ENCODE peak calls at places on chromosomes 6 and 20, in four cellular contexts. P is A549; E is GM23338; W is CD4-positive, alpha-beta memory T cell. G is an unnamed sample. For H3K4me1, the result is how much of the 10 kb centered on the place peaks cover.

GRCh38 chr6:110681543-110682459 is 133.5 kb downstream of the CDK19 start:
- DNase-seq in P (no peak), E (no peak), W (no peak), G (no peak)

GRCh38 chr6:161744211-161745067 is 470.6 kb upstream of the AGPAT4 start:
- DNase-seq in P (no peak), E (no peak), W (no peak), G (no peak)

GRCh38 chr6:50655848-50656453 is 57.4 kb upstream of the TFAP2D start:
- DNase-seq in P (peak), E (peak), W (no peak), G (no peak)

GRCh38 chr20:4091332-4092135 is 76.2 kb upstream of the RNF24 start:
- DNase-seq in P (peak), E (peak), W (peak), G (no peak)

GRCh38 chr6:43120938-43121913 is 45.1 kb downstream of the PTK7 start:
- DNase-seq in P (peak), E (no peak), W (no peak), G (no peak)

GRCh38 chr6:141403827-141404226 is 728.9 kb upstream of the GJE1 start:
- DNase-seq in P (no peak), E (no peak), W (no peak), G (no peak)

GRCh38 chr6:30518505-30518850 is 29.2 kb downstream of the HLA-E start:
- DNase-seq in P (no peak), E (peak), W (no peak), G (peak)

GRCh38 chr20:14716251-14716650 is 378.8 kb upstream of the FLRT3 start:
- DNase-seq in P (no peak), E (peak), W (no peak), G (no peak)

GRCh38 chr20:34114809-34115208 is 2.8 kb upstream of the EIF2S2 start:
- DNase-seq in P (no peak), E (no peak), W (no peak), G (no peak)

GRCh38 chr6:44664716-44665115 is 277.2 kb downstream of the CDC5L start:
- DNase-seq in P (no peak), E (no peak), W (no peak), G (no peak)

GRCh38 chr6:20693466-20694063 is 159.3 kb downstream of the CDKAL1 start:
- DNase-seq in P (no peak), E (no peak), W (no peak), G (no peak)

GRCh38 chr20:39112196-39112743 is 150.1 kb downstream of the DHX35 start:
- DNase-seq in P (peak), E (peak), W (no peak), G (no peak)

GRCh38 chr6:97174471-97174870 is 108.5 kb downstream of the MMS22L start:
- DNase-seq in P (no peak), E (no peak), W (no peak), G (no peak)

GRCh38 chr6:154302111-154302752 is 54.4 kb downstream of the IPCEF1 start:
- DNase-seq in P (no peak), E (no peak), W (no peak), G (peak)

GRCh38 chr6:168155193-168155592 is 76.2 kb upstream of the FRMD1 start:
- DNase-seq in P (peak), E (no peak), W (no peak), G (no peak)

GRCh38 chr6:13327691-13328075 is 654 bp downstream of the TBC1D7 start:
- DNase-seq in P (no peak), E (peak), W (peak), G (no peak)

DNA sequence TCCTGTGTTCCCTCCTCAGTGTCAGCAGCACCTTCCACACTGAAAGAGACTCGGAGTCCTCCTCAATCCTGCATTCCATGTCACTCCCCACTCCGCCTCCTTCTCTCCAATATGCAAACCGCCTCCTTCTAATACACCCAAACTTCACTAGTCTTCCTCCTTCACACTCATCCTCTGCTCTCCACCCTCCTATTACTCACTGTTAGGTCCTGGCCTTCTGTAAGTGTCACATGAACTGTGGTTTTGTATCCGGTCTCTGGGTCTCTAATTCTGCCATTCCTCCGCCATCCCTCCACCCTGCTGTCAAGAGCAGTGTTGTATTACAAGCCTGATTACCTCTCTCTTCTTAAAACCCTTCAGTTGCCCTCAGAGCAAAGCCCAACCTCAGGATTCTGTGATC is 200.5 kb upstream of the CDYL start:
- DNase-seq in P (no peak), E (no peak), W (no peak), G (no peak)
- H3K27ac ChIP-seq in P (no peak), E (no peak), W (no peak), G (no peak)

GRCh38 chr6:32108094-32108627 is 977 bp downstream of the TNXB start:
- DNase-seq in P (no peak), E (peak), W (no peak), G (no peak)

GRCh38 chr6:32109114-32109764 is at the start of gene TNXB:
- DNase-seq in P (no peak), E (no peak), W (no peak), G (no peak)

GRCh38 chr6:32107447-32107846 is 1.7 kb downstream of the TNXB start:
- DNase-seq in P (no peak), E (no peak), W (no peak), G (no peak)

GRCh38 chr6:32109765-32110160 is 625 bp upstream of the TNXB start:
- DNase-seq in P (no peak), E (no peak), W (no peak), G (no peak)

DNA sequence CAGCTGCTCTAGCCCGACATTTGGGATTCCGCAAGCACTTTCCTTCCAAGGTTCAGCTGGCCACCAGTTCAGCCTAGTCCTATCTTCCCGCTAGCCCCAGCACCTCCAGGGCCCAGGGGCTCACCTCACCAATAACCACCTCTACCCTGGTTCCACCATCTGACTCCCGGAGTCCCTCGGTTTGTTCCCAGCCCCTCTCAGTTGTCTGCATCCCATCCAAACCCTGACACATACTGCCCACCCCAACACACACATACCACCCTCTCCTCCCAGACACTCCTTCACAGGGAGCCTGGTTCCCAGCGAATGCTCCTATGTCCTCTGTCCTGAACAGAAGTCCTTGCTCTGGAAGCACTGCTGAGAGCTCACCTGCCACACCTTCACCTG is 418 bp downstream of the TNXB start:
- DNase-seq in P (no peak), E (no peak), W (no peak), G (no peak)
- H3K4me1 ChIP-seq in P (under half), E (under half), W (under half), G (under half)

DNA sequence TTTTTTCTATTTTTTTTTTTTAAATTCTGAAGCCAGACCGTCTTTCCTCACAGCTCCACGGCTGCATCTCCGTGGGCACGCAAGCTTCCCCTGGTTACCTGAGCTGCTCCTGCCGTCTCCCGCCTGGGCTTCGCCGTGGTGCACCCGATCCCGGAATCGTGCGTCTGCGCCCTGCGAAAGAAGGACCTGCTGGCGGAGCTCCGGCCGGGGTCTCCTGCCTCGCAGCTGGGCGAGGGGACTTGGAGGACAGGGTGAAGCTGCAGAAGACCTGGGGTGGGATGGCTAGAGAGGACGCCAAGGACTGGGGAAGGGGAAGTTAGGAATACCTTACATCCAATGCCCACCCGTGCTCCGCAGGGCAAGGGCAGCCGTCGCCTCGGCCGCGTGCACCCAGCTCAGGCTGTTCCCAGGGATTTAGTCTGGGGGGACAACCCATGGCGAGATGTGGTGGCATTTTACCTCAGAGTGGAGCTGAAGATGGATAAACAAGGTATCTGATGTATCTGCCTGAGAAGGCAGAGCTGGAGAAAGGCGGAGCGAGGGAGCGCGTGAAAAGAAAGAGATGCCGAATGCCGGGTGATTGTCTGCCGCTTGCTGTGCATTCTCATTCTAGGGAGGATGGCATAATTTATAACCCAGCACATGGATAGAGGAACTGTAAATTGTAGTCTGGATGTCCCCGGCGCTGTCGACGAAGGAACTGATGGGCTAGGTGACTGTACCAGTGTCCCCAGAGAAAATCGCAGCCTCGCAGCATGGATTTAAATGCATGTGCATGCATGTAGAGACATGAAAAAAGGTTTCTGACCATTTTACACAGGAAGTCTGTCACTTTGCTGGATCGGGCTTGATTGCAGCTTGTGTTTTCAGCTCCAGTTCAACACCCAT is 150.0 kb downstream of the PRL start:
- DNase-seq in P (no peak), E (no peak), W (no peak), G (no peak)
- H3K4me3 ChIP-seq in P (no peak), E (no peak), W (no peak), G (peak)

GRCh38 chr20:49582413-49583334 is 14.7 kb upstream of the PTGIS start:
- DNase-seq in P (no peak), E (no peak), W (no peak), G (no peak)
- H3K27ac ChIP-seq in P (peak), E (no peak), W (no peak), G (no peak)

GRCh38 chr6:114277220-114277619 is 65.6 kb downstream of the HS3ST5 start:
- DNase-seq in P (no peak), E (no peak), W (no peak), G (no peak)

GRCh38 chr6:114284281-114284680 is 58.5 kb downstream of the HS3ST5 start:
- DNase-seq in P (no peak), E (no peak), W (no peak), G (no peak)

GRCh38 chr6:114280239-114280982 is 62.4 kb downstream of the HS3ST5 start:
- DNase-seq in P (no peak), E (peak), W (no peak), G (no peak)

GRCh38 chr6:114282268-114282667 is 60.6 kb downstream of the HS3ST5 start:
- DNase-seq in P (no peak), E (peak), W (no peak), G (no peak)

DNA sequence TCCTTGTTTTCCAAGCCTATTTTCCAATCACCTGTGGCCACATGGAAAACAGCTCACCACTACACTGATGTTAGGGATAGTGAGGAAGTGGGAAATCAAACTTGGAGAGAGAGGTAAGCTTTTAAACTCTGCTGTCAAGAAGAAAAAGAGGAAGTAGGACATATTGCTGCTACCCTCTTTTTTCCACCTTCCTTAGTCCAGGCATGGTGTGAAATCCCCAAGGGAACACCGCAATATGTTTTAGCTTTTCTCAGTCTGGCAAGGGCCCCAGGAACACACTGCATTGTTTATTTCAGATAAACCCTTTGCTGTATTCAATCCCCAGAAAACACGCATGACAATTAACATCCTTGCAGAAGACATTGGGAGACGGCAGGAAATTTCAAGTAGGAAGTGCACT is 61.3 kb downstream of the HS3ST5 start:
- DNase-seq in P (no peak), E (peak), W (no peak), G (no peak)
- H3K4me1 ChIP-seq in P (under half), E (half or more), W (under half), G (under half)

DNA sequence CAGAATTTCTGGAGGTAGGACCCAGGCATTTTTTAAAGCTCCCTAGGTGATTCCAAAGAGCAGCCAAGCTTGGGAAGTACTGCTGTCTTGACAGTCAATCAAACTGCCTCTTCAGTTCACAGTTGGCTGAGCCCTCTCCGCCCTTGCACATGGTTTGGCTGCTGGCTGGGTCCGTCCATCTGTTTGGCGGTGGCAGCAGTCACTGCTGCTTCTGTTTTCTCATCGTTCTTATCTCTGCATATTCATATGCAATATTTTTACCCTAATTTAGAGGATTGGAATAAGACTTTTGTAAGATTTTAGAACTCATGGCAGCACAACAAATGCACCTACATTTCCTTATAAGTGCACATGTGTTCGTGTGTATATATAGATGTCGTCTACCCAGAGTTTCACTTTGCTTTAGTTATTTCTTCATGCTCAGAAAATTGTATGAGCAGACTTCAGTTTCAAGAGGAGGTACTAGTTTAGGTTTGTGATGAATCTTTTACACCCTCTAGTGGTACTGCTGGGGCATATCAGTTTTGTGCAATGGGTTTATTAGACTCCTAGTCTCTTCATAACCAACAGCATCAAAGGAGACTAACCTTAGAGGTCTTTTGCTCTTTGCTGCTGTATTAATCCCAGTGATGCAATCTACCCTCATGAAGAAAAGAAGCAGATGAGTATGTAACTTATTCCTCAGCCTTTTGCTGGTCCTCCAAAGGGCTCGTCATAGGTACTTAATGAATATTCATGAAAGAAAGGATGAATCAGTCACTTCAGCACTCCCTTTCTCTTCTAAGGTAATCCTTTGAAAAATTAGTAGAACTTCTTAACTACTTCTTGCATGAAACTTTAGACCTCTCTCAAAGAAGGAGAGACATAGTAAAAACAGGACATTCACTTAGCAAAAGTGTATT is 44.3 kb downstream of the KHDC1L start:
- DNase-seq in P (peak), E (peak), W (peak), G (no peak)
- H3K4me3 ChIP-seq in P (no peak), E (no peak), W (no peak), G (no peak)

GRCh38 chr6:155985660-155986138 is 530.1 kb upstream of the NOX3 start:
- DNase-seq in P (no peak), E (no peak), W (no peak), G (no peak)
- H3K27ac ChIP-seq in P (no peak), E (no peak), W (no peak), G (no peak)

GRCh38 chr6:156985309-156985708 is 208.1 kb downstream of the ARID1B start:
- DNase-seq in P (no peak), E (no peak), W (no peak), G (no peak)
- H3K4me1 ChIP-seq in P (under half), E (half or more), W (half or more), G (under half)

GRCh38 chr20:44598413-44599290 is 16.3 kb downstream of the PKIG start:
- DNase-seq in P (no peak), E (no peak), W (no peak), G (no peak)

GRCh38 chr20:44600758-44601562 is 18.6 kb downstream of the PKIG start:
- DNase-seq in P (no peak), E (no peak), W (no peak), G (no peak)

GRCh38 chr20:44597930-44598329 is 15.6 kb downstream of the PKIG start:
- DNase-seq in P (no peak), E (no peak), W (no peak), G (no peak)

GRCh38 chr20:44600301-44600700 is 17.9 kb downstream of the PKIG start:
- DNase-seq in P (no peak), E (no peak), W (no peak), G (no peak)

GRCh38 chr20:44599715-44600114 is 17.3 kb downstream of the PKIG start:
- DNase-seq in P (no peak), E (no peak), W (no peak), G (no peak)
- H3K4me3 ChIP-seq in P (no peak), E (no peak), W (no peak), G (no peak)

GRCh38 chr6:101747711-101748110 is 354.2 kb downstream of the GRIK2 start:
- DNase-seq in P (no peak), E (no peak), W (no peak), G (no peak)
- H3K27ac ChIP-seq in P (no peak), E (no peak), W (no peak), G (no peak)